ENCODE peak calls at places on chromosomes 2 and 18, in six cellular contexts. A is lung, T is psoas muscle, Z is tibial artery, R is heart left ventricle, U is body of pancreas. S is an unnamed sample.

GRCh38 chr2:165634855-165635254 is 159.2 kb downstream of the GALNT3 start:
- DNase-seq in A (no peak), T (no peak), Z (no peak), R (no peak), U (peak; percentile 20), S (no peak)

GRCh38 chr2:112827786-112828185 is 8.8 kb downstream of the IL1B start:
- DNase-seq in A (no peak), T (no peak), Z (no peak), R (no peak), U (no peak), S (no peak)

GRCh38 chr2:143551946-143552655 is 422.9 kb downstream of the ARHGAP15 start:
- DNase-seq in A (no peak), T (no peak), Z (no peak), R (no peak), U (no peak), S (no peak)

GRCh38 chr18:26103579-26103978 is 13.2 kb upstream of the SS18 start:
- DNase-seq in A (peak; percentile 49), T (no peak), Z (no peak), R (no peak), U (peak; percentile 51), S (no peak)

GRCh38 chr2:183995632-183996031 is 602.7 kb upstream of the ZNF804A start:
- DNase-seq in A (no peak), T (no peak), Z (no peak), R (no peak), U (peak; percentile 63), S (no peak)

GRCh38 chr2:232341739-232342126 is 36.8 kb upstream of the ALPP start:
- DNase-seq in A (no peak), T (peak; percentile 21), Z (peak; percentile 27), R (peak; percentile 38), U (no peak), S (no peak)

GRCh38 chr2:128557841-128558241 is 239.2 kb upstream of the HS6ST1 start:
- DNase-seq in A (no peak), T (no peak), Z (no peak), R (no peak), U (peak; percentile 27), S (no peak)

GRCh38 chr2:102660574-102660973 is 41.2 kb downstream of the SLC9A2 start:
- DNase-seq in A (no peak), T (no peak), Z (no peak), R (no peak), U (no peak), S (no peak)

GRCh38 chr2:70959271-70959761 is 19.1 kb upstream of the ANKRD53 start:
- DNase-seq in A (peak; percentile 10), T (no peak), Z (no peak), R (no peak), U (no peak), S (no peak)

GRCh38 chr2:62150597-62151305 is 45.2 kb upstream of the B3GNT2 start:
- DNase-seq in A (no peak), T (no peak), Z (no peak), R (no peak), U (no peak), S (no peak)

GRCh38 chr2:237207641-237208040 is 122.0 kb downstream of the COPS8 start:
- DNase-seq in A (peak; percentile 71), T (peak; percentile 84), Z (peak; percentile 86), R (peak; percentile 78), U (peak; percentile 49), S (no peak)

GRCh38 chr2:2834105-2834504 is 503.0 kb upstream of the MYT1L start:
- DNase-seq in A (no peak), T (no peak), Z (no peak), R (no peak), U (no peak), S (no peak)

GRCh38 chr2:138391956-138392355 is 109.6 kb upstream of the SPOPL start:
- DNase-seq in A (no peak), T (no peak), Z (no peak), R (no peak), U (no peak), S (no peak)

GRCh38 chr2:231123362-231123898 is 1.4 kb downstream of the HTR2B start:
- DNase-seq in A (no peak), T (no peak), Z (no peak), R (no peak), U (no peak), S (no peak)

GRCh38 chr2:75523313-75524275 is 37.1 kb downstream of the EVA1A start:
- DNase-seq in A (no peak), T (no peak), Z (no peak), R (no peak), U (no peak), S (no peak)

GRCh38 chr2:105068875-105069274 is 31.0 kb downstream of the MRPS9 start:
- DNase-seq in A (no peak), T (no peak), Z (no peak), R (no peak), U (no peak), S (no peak)

GRCh38 chr2:145043399-145043834 is 523.5 kb upstream of the ZEB2 start:
- DNase-seq in A (no peak), T (no peak), Z (no peak), R (no peak), U (peak; percentile 12), S (no peak)

GRCh38 chr18:47901624-47902362 is 28.7 kb downstream of the SMAD2 start:
- DNase-seq in A (no peak), T (no peak), Z (no peak), R (no peak), U (no peak), S (peak; percentile 22)

GRCh38 chr2:98643496-98644100 is 35.2 kb downstream of the UNC50 start:
- DNase-seq in A (no peak), T (no peak), Z (no peak), R (no peak), U (no peak), S (no peak)

GRCh38 chr2:185372188-185372587 is 366.4 kb upstream of the FSIP2 start:
- DNase-seq in A (no peak), T (no peak), Z (no peak), R (no peak), U (peak; percentile 14), S (no peak)

GRCh38 chr2:147806846-147807245 is 38.0 kb upstream of the ACVR2A start:
- DNase-seq in A (no peak), T (no peak), Z (no peak), R (no peak), U (no peak), S (no peak)

GRCh38 chr18:72086421-72086820 is 457.7 kb downstream of the CBLN2 start:
- DNase-seq in A (no peak), T (no peak), Z (no peak), R (no peak), U (no peak), S (no peak)

GRCh38 chr2:227395556-227395955 is 7.8 kb upstream of the SCYGR1 start:
- DNase-seq in A (no peak), T (no peak), Z (no peak), R (no peak), U (no peak), S (no peak)

GRCh38 chr18:12679183-12679786 is 21.4 kb upstream of the SPIRE1 start:
- DNase-seq in A (peak; percentile 62), T (peak; percentile 70), Z (peak; percentile 83), R (peak; percentile 71), U (peak; percentile 29), S (no peak)

GRCh38 chr18:4096501-4096900 is 358.6 kb downstream of the DLGAP1 start:
- DNase-seq in A (no peak), T (no peak), Z (no peak), R (no peak), U (no peak), S (no peak)

GRCh38 chr18:80253871-80254492 is 6.7 kb upstream of the PARD6G start:
- DNase-seq in A (peak; percentile 27), T (no peak), Z (no peak), R (no peak), U (no peak), S (no peak)

GRCh38 chr2:30253873-30254691 is 22.7 kb downstream of the LBH start:
- DNase-seq in A (no peak), T (no peak), Z (no peak), R (no peak), U (no peak), S (no peak)

GRCh38 chr2:96554293-96555145 is 18.0 kb downstream of the ARID5A start:
- DNase-seq in A (peak; percentile 61), T (peak; percentile 91), Z (peak; percentile 89), R (peak; percentile 87), U (peak; percentile 78), S (peak; percentile 87)

GRCh38 chr2:210616074-210616473 is 59.7 kb downstream of the CPS1 start:
- DNase-seq in A (no peak), T (no peak), Z (no peak), R (no peak), U (no peak), S (no peak)

GRCh38 chr2:220847587-220847986 is 724.5 kb downstream of the EPHA4 start:
- DNase-seq in A (no peak), T (no peak), Z (no peak), R (no peak), U (no peak), S (no peak)

GRCh38 chr2:8000861-8001260 is 681.0 kb upstream of the ID2 start:
- DNase-seq in A (no peak), T (no peak), Z (no peak), R (no peak), U (no peak), S (no peak)

GRCh38 chr2:68900496-68901198 is 29.4 kb upstream of the BMP10 start:
- DNase-seq in A (no peak), T (no peak), Z (no peak), R (no peak), U (no peak), S (no peak)
- TF ChIP-seq CTCF in A (no peak), T (no peak), Z (no peak), R (no peak), U (no peak), S (no peak)

GRCh38 chr2:198961555-198961954 is 496.2 kb downstream of the SATB2 start:
- DNase-seq in A (no peak), T (no peak), Z (no peak), R (no peak), U (no peak), S (no peak)
- TF ChIP-seq CTCF in A (no peak), T (no peak), Z (no peak), R (no peak), U (no peak), S (no peak)

GRCh38 chr2:10169053-10169578 is 46.6 kb downstream of the RRM2 start:
- DNase-seq in A (no peak), T (no peak), Z (no peak), R (peak; percentile 14), U (no peak), S (no peak)
- TF ChIP-seq CTCF in A (no peak), T (no peak), Z (no peak), R (no peak), U (no peak), S (no peak)

DNA sequence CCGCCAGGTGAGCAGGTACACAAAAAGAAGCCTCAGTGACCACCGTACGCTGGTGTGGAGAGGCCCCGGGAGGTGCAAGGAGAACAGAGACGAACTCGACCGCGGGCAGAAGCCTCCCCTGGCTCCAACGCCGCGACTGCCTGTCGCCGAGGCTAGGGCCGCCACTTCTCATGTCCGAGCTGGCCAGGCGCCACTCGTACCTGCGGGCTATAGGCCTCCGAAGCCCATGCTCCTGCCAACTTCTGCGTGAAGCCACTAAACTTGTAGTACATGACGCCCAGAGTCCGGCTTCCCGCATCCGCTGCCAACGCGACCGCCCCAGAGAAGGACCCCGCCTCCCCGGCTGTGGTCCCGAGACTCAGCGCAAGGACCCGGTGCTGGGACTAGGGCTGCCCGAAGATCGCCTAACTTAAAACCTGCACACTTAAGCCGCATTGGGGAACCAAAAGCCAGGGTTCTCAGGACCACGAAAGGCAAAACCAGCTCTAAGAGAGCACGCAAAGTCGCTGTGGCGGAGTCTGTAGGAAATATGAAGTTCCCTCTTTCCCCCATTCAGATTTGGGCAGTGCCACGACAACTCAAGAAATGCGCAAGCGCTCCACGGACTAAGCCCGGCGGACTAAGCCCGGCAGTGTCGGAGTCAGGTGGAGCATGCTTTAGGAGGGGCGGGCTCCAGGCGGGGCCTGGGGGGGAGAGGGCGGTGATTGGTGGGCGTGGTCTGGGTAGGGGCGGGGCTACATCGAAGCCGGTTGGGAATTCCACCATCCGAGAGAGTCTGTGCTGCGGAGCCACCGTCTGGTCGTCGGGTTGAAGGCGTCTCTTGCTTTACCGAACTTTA is at the start of gene COX7A2L:
- DNase-seq in A (peak; percentile 97), T (peak; percentile 99), Z (peak; percentile 98), R (peak; percentile 98), U (peak; percentile 97), S (peak; percentile 97)
- TF ChIP-seq CTCF in A (peak; percentile 22), T (peak; percentile 28), Z (peak; percentile 50), R (peak; percentile 57), U (peak; percentile 31), S (peak; percentile 42)

S was measured in GM10248.